ENCODE peak calls at places on chromosome 15, in six cellular contexts. One of them, this sample, is unnamed.

GRCh38 chr15:90915808-90916440 is 12.8 kb downstream of the MAN2A2 start:
- DNase-seq in heart left ventricle: peak
- DNase-seq in CD8-positive, alpha-beta T cell: no peak
- DNase-seq in GM23338: peak
- DNase-seq in ovary: peak
- DNase-seq in H1: no peak
- DNase-seq in this sample: peak

GRCh38 chr15:25501828-25502446 is 63.1 kb upstream of the UBE3A start:
- DNase-seq in heart left ventricle: no peak
- DNase-seq in CD8-positive, alpha-beta T cell: no peak
- DNase-seq in GM23338: peak
- DNase-seq in ovary: no peak
- DNase-seq in H1: no peak
- DNase-seq in this sample: no peak

GRCh38 chr15:96345560-96346389 is 15.3 kb downstream of the NR2F2 start:
- DNase-seq in heart left ventricle: peak
- DNase-seq in CD8-positive, alpha-beta T cell: no peak
- DNase-seq in GM23338: peak
- DNase-seq in ovary: peak
- DNase-seq in H1: peak
- DNase-seq in this sample: peak

GRCh38 chr15:57048930-57049550 is 130.6 kb downstream of the TCF12 start:
- DNase-seq in heart left ventricle: no peak
- DNase-seq in CD8-positive, alpha-beta T cell: no peak
- DNase-seq in GM23338: no peak
- DNase-seq in ovary: no peak
- DNase-seq in H1: no peak
- DNase-seq in this sample: no peak

GRCh38 chr15:31540633-31541032 is 214.0 kb downstream of the KLF13 start:
- DNase-seq in heart left ventricle: no peak
- DNase-seq in CD8-positive, alpha-beta T cell: no peak
- DNase-seq in GM23338: no peak
- DNase-seq in ovary: no peak
- DNase-seq in H1: no peak
- DNase-seq in this sample: no peak

GRCh38 chr15:60713096-60714084 is 234.4 kb upstream of the ICE2 start:
- DNase-seq in heart left ventricle: peak
- DNase-seq in CD8-positive, alpha-beta T cell: no peak
- DNase-seq in GM23338: no peak
- DNase-seq in ovary: no peak
- DNase-seq in H1: no peak
- DNase-seq in this sample: no peak

GRCh38 chr15:93348711-93349110 is 259.7 kb upstream of the RGMA start:
- DNase-seq in heart left ventricle: no peak
- DNase-seq in CD8-positive, alpha-beta T cell: no peak
- DNase-seq in GM23338: no peak
- DNase-seq in ovary: no peak
- DNase-seq in H1: no peak
- DNase-seq in this sample: no peak

GRCh38 chr15:59539799-59540198 is 71.8 kb upstream of the GCNT3 start:
- DNase-seq in heart left ventricle: no peak
- DNase-seq in CD8-positive, alpha-beta T cell: no peak
- DNase-seq in GM23338: no peak
- DNase-seq in ovary: no peak
- DNase-seq in H1: no peak
- DNase-seq in this sample: no peak

GRCh38 chr15:85312486-85312885 is 67.9 kb upstream of the AKAP13 start:
- DNase-seq in heart left ventricle: no peak
- DNase-seq in CD8-positive, alpha-beta T cell: no peak
- DNase-seq in GM23338: peak
- DNase-seq in ovary: no peak
- DNase-seq in H1: no peak
- DNase-seq in this sample: no peak

GRCh38 chr15:40266828-40267304 is 16.0 kb downstream of the ANKRD63 start:
- DNase-seq in heart left ventricle: no peak
- DNase-seq in CD8-positive, alpha-beta T cell: no peak
- DNase-seq in GM23338: no peak
- DNase-seq in ovary: peak
- DNase-seq in H1: no peak
- DNase-seq in this sample: no peak

GRCh38 chr15:95291878-95292472 is 1038.5 kb upstream of the NR2F2 start:
- DNase-seq in heart left ventricle: no peak
- DNase-seq in CD8-positive, alpha-beta T cell: no peak
- DNase-seq in GM23338: peak
- DNase-seq in ovary: no peak
- DNase-seq in H1: no peak
- DNase-seq in this sample: no peak

GRCh38 chr15:48984811-48985352 is 21.2 kb upstream of the SHC4 start:
- DNase-seq in heart left ventricle: no peak
- DNase-seq in CD8-positive, alpha-beta T cell: no peak
- DNase-seq in GM23338: peak
- DNase-seq in ovary: no peak
- DNase-seq in H1: no peak
- DNase-seq in this sample: no peak

GRCh38 chr15:101043911-101044624 is 124.9 kb downstream of the LRRK1 start:
- DNase-seq in heart left ventricle: peak
- DNase-seq in CD8-positive, alpha-beta T cell: peak
- DNase-seq in GM23338: no peak
- DNase-seq in ovary: peak
- DNase-seq in H1: peak
- DNase-seq in this sample: no peak

GRCh38 chr15:52653451-52653964 is 25.7 kb downstream of the ATOSA start:
- DNase-seq in heart left ventricle: no peak
- DNase-seq in CD8-positive, alpha-beta T cell: no peak
- DNase-seq in GM23338: peak
- DNase-seq in ovary: no peak
- DNase-seq in H1: no peak
- DNase-seq in this sample: no peak

GRCh38 chr15:85621096-85621495 is 173.6 kb downstream of the KLHL25 start:
- DNase-seq in heart left ventricle: no peak
- DNase-seq in CD8-positive, alpha-beta T cell: no peak
- DNase-seq in GM23338: no peak
- DNase-seq in ovary: no peak
- DNase-seq in H1: no peak
- DNase-seq in this sample: no peak

DNA sequence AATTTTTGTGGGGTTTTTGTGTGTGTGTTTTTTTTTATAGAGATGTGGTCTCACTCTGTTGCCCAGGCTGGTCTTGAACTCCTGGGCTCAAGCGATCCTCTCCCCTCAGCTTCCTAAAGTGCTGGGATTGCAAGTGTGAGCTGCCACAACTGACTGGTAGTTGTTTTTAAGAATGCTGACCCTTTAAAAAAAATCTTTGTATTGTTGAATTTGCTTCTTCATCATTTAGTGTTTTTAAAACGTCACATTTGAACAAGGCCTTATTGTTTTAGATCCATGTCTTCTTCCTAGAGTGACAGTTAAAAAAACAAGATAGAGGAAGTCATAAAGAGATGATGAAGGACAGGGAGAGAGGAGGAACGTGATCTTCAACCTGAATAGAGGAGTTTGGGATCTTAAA is 24.1 kb downstream of the GJD2 start:
- DNase-seq in heart left ventricle: no peak
- DNase-seq in CD8-positive, alpha-beta T cell: no peak
- DNase-seq in GM23338: no peak
- DNase-seq in ovary: no peak
- DNase-seq in H1: no peak
- DNase-seq in this sample: no peak
- H3K27ac ChIP-seq in heart left ventricle: no peak
- H3K27ac ChIP-seq in CD8-positive, alpha-beta T cell: no peak
- H3K27ac ChIP-seq in GM23338: no peak
- H3K27ac ChIP-seq in ovary: no peak
- H3K27ac ChIP-seq in H1: no peak
- H3K27ac ChIP-seq in this sample: no peak

DNA sequence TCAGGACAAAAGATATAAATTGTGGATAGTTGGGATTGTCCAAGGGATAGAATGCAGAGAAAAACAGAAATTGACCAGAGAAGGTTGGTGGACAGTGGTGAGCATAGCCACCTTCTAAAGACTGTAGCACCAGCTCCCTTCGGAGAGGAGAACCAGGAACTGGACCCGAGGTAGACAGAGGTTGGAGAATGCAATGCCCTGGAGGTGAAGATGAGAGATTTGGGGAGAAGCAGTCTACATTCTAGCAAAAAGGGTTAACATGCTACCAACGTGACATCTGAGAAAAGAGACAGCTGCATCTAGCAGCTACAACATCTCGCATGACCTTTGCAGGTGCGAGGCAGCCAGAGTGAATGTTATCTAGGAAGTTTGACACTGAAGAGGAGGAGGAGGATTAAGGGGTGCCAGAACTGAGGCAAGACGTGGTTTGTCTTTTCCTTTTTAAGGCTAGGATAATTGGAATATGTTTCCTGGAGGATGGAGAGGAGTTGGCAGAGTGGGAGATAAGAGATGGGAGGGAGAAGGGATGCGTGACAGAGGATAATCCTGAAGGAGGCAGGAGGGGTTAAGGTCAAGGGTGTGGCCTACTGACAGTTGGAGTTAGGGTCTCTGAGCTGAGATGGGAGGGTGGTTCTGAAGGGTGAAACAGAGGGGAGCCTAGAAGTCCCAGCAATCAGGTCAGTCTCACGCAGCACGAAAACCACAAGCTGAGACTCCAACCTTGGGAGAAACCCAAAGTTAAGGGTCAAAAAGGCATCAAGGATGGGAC is 103.7 kb upstream of the NR2E3 start:
- DNase-seq in heart left ventricle: no peak
- DNase-seq in CD8-positive, alpha-beta T cell: no peak
- DNase-seq in GM23338: no peak
- DNase-seq in ovary: no peak
- DNase-seq in H1: no peak
- DNase-seq in this sample: no peak
- TF ChIP-seq CTCF in heart left ventricle: no peak
- TF ChIP-seq CTCF in CD8-positive, alpha-beta T cell: no peak
- TF ChIP-seq CTCF in GM23338: no peak
- TF ChIP-seq CTCF in ovary: no peak
- TF ChIP-seq CTCF in H1: no peak
- TF ChIP-seq CTCF in this sample: no peak

GRCh38 chr15:68188647-68189046 is 16.5 kb downstream of the CALML4 start:
- DNase-seq in heart left ventricle: no peak
- DNase-seq in CD8-positive, alpha-beta T cell: no peak
- DNase-seq in GM23338: no peak
- DNase-seq in ovary: no peak
- DNase-seq in H1: no peak
- DNase-seq in this sample: no peak
- H3K27ac ChIP-seq in heart left ventricle: no peak
- H3K27ac ChIP-seq in CD8-positive, alpha-beta T cell: no peak
- H3K27ac ChIP-seq in GM23338: no peak
- H3K27ac ChIP-seq in ovary: no peak
- H3K27ac ChIP-seq in H1: no peak
- H3K27ac ChIP-seq in this sample: peak

GRCh38 chr15:64767203-64767602 is 8.2 kb downstream of the RBPMS2 start:
- DNase-seq in heart left ventricle: no peak
- DNase-seq in CD8-positive, alpha-beta T cell: no peak
- DNase-seq in GM23338: no peak
- DNase-seq in ovary: no peak
- DNase-seq in H1: no peak
- DNase-seq in this sample: no peak
- TF ChIP-seq CTCF in heart left ventricle: no peak
- TF ChIP-seq CTCF in CD8-positive, alpha-beta T cell: no peak
- TF ChIP-seq CTCF in GM23338: peak
- TF ChIP-seq CTCF in ovary: no peak
- TF ChIP-seq CTCF in H1: no peak
- TF ChIP-seq CTCF in this sample: no peak